ENCODE peak calls at places on chromosome 10, in four cellular contexts. M is osteocyte, W is AG10803, T is ecto neural progenitor cell. X is an unnamed sample.

GRCh38 chr10:78196964-78197363 is 163.3 kb downstream of the RPS24 start:
- DNase-seq in M (no peak), W (peak), T (no peak), X (peak)

GRCh38 chr10:60767424-60767823 is 10.9 kb upstream of the CDK1 start:
- DNase-seq in M (no peak), W (no peak), T (no peak), X (no peak)

GRCh38 chr10:117503170-117503885 is 39.2 kb upstream of the EMX2 start:
- DNase-seq in M (no peak), W (peak), T (no peak), X (peak)

GRCh38 chr10:27223964-27224363 is 16.6 kb downstream of the ACBD5 start:
- DNase-seq in M (no peak), W (peak), T (no peak), X (peak)

GRCh38 chr10:127863231-127863825 is 29.4 kb downstream of the CLRN3 start:
- DNase-seq in M (no peak), W (no peak), T (no peak), X (no peak)

GRCh38 chr10:60819271-60819670 is 41.0 kb downstream of the CDK1 start:
- DNase-seq in M (no peak), W (no peak), T (no peak), X (no peak)

GRCh38 chr10:101310528-101311439 is 43.2 kb upstream of the BTRC start:
- DNase-seq in M (no peak), W (no peak), T (no peak), X (no peak)

GRCh38 chr10:124125305-124126116 is 32.1 kb upstream of the CHST15 start:
- DNase-seq in M (no peak), W (peak), T (no peak), X (no peak)

GRCh38 chr10:110556993-110557601 is 10.4 kb upstream of the SMC3 start:
- DNase-seq in M (no peak), W (peak), T (peak), X (peak)

GRCh38 chr10:6089334-6090219 is 743 bp downstream of the RBM17 start:
- DNase-seq in M (peak), W (peak), T (peak), X (peak)

GRCh38 chr10:110326351-110327032 is 21.8 kb upstream of the SMNDC1 start:
- DNase-seq in M (no peak), W (peak), T (no peak), X (peak)

GRCh38 chr10:78316451-78316931 is 282.8 kb downstream of the RPS24 start:
- DNase-seq in M (peak), W (peak), T (peak), X (no peak)

GRCh38 chr10:63972949-63973827 is 452.0 kb downstream of the REEP3 start:
- DNase-seq in M (no peak), W (no peak), T (no peak), X (no peak)

GRCh38 chr10:73854310-73854709 is 20.0 kb downstream of the CAMK2G start:
- DNase-seq in M (no peak), W (no peak), T (no peak), X (no peak)

GRCh38 chr10:6351540-6351939 is 148.8 kb downstream of the PFKFB3 start:
- DNase-seq in M (peak), W (no peak), T (no peak), X (no peak)

GRCh38 chr10:103111031-103111917 is 81.8 kb downstream of the NT5C2 start:
- DNase-seq in M (no peak), W (peak), T (no peak), X (no peak)

GRCh38 chr10:50937230-50937907 is 51.9 kb upstream of the A1CF start:
- DNase-seq in M (no peak), W (peak), T (no peak), X (peak)

GRCh38 chr10:103998803-103999202 is 31.9 kb downstream of the SLK start:
- DNase-seq in M (no peak), W (no peak), T (no peak), X (no peak)

GRCh38 chr10:68052463-68052862 is 22.6 kb downstream of the HERC4 start:
- DNase-seq in M (no peak), W (peak), T (no peak), X (no peak)

GRCh38 chr10:70898687-70899086 is 10.3 kb upstream of the PCBD1 start:
- DNase-seq in M (no peak), W (no peak), T (no peak), X (no peak)

GRCh38 chr10:131792809-131793208 is 108.0 kb upstream of the PPP2R2D start:
- DNase-seq in M (peak), W (no peak), T (peak), X (no peak)

GRCh38 chr10:26215923-26216576 is 524 bp upstream of the GAD2 start:
- DNase-seq in M (no peak), W (peak), T (peak), X (peak)

GRCh38 chr10:43255644-43256431 is 11.0 kb downstream of the RASGEF1A start:
- DNase-seq in M (peak), W (no peak), T (peak), X (peak)

GRCh38 chr10:83212632-83213349 is 926.5 kb upstream of the GHITM start:
- DNase-seq in M (no peak), W (peak), T (no peak), X (no peak)

GRCh38 chr10:42887734-42888503 is 105.3 kb downstream of the BMS1 start:
- DNase-seq in M (peak), W (no peak), T (no peak), X (no peak)

GRCh38 chr10:49844775-49845561 is 82.8 kb upstream of the OGDHL start:
- DNase-seq in M (no peak), W (peak), T (no peak), X (no peak)

GRCh38 chr10:52879651-52880050 is 107.1 kb upstream of the MBL2 start:
- DNase-seq in M (no peak), W (no peak), T (no peak), X (no peak)